ENCODE peak calls at places on chromosomes 7 and 10, in four cellular contexts. X is gastrocnemius medialis, R is Peyer's patch, I is uterus. N is an unnamed sample. For H3K36me3, the result is how much of the 10 kb centered on the place peaks cover.

GRCh38 chr7:70598976-70599375 is 533.0 kb upstream of the GALNT17 start:
- DNase-seq in X (no peak), R (no peak), I (no peak), N (no peak)

GRCh38 chr10:124588736-124589451 is 127.3 kb downstream of the LHPP start:
- DNase-seq in X (peak), R (peak), I (peak), N (no peak)

GRCh38 chr10:133224861-133225366 is 5.1 kb upstream of the UTF1 start:
- DNase-seq in X (no peak), R (no peak), I (peak), N (no peak)

GRCh38 chr10:61078542-61078941 is 134.6 kb upstream of the RHOBTB1 start:
- DNase-seq in X (no peak), R (no peak), I (no peak), N (no peak)

GRCh38 chr7:100680589-100681271 is 7.2 kb downstream of the GNB2 start:
- DNase-seq in X (no peak), R (peak), I (no peak), N (no peak)

GRCh38 chr10:127039435-127039834 is 134.2 kb downstream of the DOCK1 start:
- DNase-seq in X (no peak), R (no peak), I (no peak), N (no peak)

GRCh38 chr7:136976504-136977251 is 108.2 kb downstream of the CHRM2 start:
- DNase-seq in X (no peak), R (no peak), I (no peak), N (no peak)

GRCh38 chr7:16317406-16317805 is 103.9 kb downstream of the CRPPA start:
- DNase-seq in X (no peak), R (no peak), I (no peak), N (no peak)

GRCh38 chr10:134205-134742 is 981 bp upstream of the ZMYND11 start:
- DNase-seq in X (no peak), R (peak), I (no peak), N (no peak)

GRCh38 chr10:107701947-107702346 is 537.4 kb upstream of the SORCS1 start:
- DNase-seq in X (no peak), R (no peak), I (no peak), N (no peak)

GRCh38 chr10:75397571-75397921 is 4.0 kb downstream of the ZNF503 start:
- DNase-seq in X (no peak), R (no peak), I (peak), N (no peak)

GRCh38 chr10:114967071-114967470 is 29.1 kb downstream of the TRUB1 start:
- DNase-seq in X (no peak), R (no peak), I (no peak), N (no peak)

GRCh38 chr7:129845178-129845971 is 107.4 kb downstream of the UBE2H start:
- DNase-seq in X (no peak), R (no peak), I (no peak), N (no peak)

GRCh38 chr10:19892677-19893076 is 76.4 kb downstream of the PLXDC2 start:
- DNase-seq in X (no peak), R (no peak), I (no peak), N (no peak)

GRCh38 chr7:128005117-128005516 is 26.1 kb downstream of the LRRC4 start:
- DNase-seq in X (no peak), R (no peak), I (no peak), N (no peak)

GRCh38 chr7:129684777-129685176 is 73.3 kb downstream of the NRF1 start:
- DNase-seq in X (no peak), R (no peak), I (no peak), N (no peak)

GRCh38 chr10:87915406-87915805 is 52.0 kb downstream of the PTEN start:
- DNase-seq in X (no peak), R (no peak), I (no peak), N (no peak)

GRCh38 chr10:86652361-86653202 is 1.8 kb upstream of the OPN4 start:
- DNase-seq in X (no peak), R (peak), I (no peak), N (no peak)

GRCh38 chr10:123559066-123559822 is 106.9 kb upstream of the GPR26 start:
- DNase-seq in X (peak), R (peak), I (peak), N (no peak)

GRCh38 chr10:86301431-86301830 is 65.2 kb downstream of the GRID1 start:
- DNase-seq in X (no peak), R (no peak), I (no peak), N (no peak)

GRCh38 chr10:21496285-21497176 is 29.0 kb downstream of the SKIDA1 start:
- DNase-seq in X (no peak), R (peak), I (peak), N (no peak)

GRCh38 chr10:26797340-26797739 is 63.4 kb downstream of the ABI1 start:
- DNase-seq in X (no peak), R (no peak), I (no peak), N (no peak)

GRCh38 chr7:6035686-6036085 is 4.5 kb downstream of the ANKRD61 start:
- DNase-seq in X (no peak), R (no peak), I (no peak), N (no peak)

GRCh38 chr10:96719850-96720421 is 378 bp downstream of the PIK3AP1 start:
- DNase-seq in X (no peak), R (peak), I (peak), N (no peak)

GRCh38 chr10:86480571-86480970 is 41.0 kb downstream of the WAPL start:
- DNase-seq in X (no peak), R (no peak), I (no peak), N (no peak)

GRCh38 chr7:66015440-66016130 is 33.6 kb upstream of the GUSB start:
- DNase-seq in X (no peak), R (no peak), I (no peak), N (no peak)

GRCh38 chr7:99953649-99954048 is 22.2 kb downstream of the AZGP1 start:
- DNase-seq in X (peak), R (no peak), I (no peak), N (no peak)

GRCh38 chr10:123717336-123717735 is 51.2 kb downstream of the GPR26 start:
- DNase-seq in X (no peak), R (no peak), I (no peak), N (no peak)

GRCh38 chr10:118332247-118332646 is 9.9 kb downstream of the FAM204A start:
- DNase-seq in X (no peak), R (no peak), I (no peak), N (no peak)

GRCh38 chr7:37480642-37481041 is 32.0 kb upstream of the ELMO1 start:
- DNase-seq in X (no peak), R (no peak), I (no peak), N (no peak)

GRCh38 chr10:33136781-33137180 is 178.8 kb upstream of the ITGB1 start:
- DNase-seq in X (no peak), R (no peak), I (no peak), N (no peak)

GRCh38 chr7:28062197-28062988 is 118.2 kb downstream of the JAZF1 start:
- DNase-seq in X (peak), R (peak), I (peak), N (no peak)

GRCh38 chr10:59970396-59971368 is 64.3 kb upstream of the CCDC6 start:
- DNase-seq in X (no peak), R (no peak), I (no peak), N (no peak)
- H3K4me3 ChIP-seq in X (no peak), R (no peak), I (no peak), N (no peak)

DNA sequence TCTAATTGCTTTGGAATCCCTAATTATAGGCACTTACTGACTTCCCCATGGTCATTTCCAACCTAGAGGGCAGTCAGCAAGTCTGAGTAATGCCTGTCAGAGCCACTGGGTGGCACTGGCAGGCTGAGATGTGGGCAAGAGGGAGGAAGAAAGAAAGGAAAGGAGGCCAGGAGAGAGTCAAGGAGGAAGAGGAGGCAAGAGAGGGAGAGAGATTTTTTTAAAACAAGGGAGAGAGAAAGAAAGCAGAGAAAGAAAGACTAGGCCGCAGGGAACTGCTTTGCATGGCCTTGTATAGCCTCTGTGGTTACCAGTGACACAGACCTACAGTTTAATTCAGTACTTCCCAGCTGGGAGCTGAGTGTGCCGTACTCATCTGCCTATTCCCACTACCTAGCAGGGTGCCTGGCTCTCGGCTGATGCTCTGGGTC is 210.4 kb upstream of the ADO start:
- DNase-seq in X (peak), R (peak), I (peak), N (no peak)
- TF ChIP-seq CTCF in X (peak), R (peak), I (peak), N (peak)

GRCh38 chr7:130882396-130882795 is 148.4 kb upstream of the KLF14 start:
- DNase-seq in X (no peak), R (no peak), I (no peak), N (no peak)
- H3K36me3 ChIP-seq in X (under half), R (under half), I (under half), N (under half)

DNA sequence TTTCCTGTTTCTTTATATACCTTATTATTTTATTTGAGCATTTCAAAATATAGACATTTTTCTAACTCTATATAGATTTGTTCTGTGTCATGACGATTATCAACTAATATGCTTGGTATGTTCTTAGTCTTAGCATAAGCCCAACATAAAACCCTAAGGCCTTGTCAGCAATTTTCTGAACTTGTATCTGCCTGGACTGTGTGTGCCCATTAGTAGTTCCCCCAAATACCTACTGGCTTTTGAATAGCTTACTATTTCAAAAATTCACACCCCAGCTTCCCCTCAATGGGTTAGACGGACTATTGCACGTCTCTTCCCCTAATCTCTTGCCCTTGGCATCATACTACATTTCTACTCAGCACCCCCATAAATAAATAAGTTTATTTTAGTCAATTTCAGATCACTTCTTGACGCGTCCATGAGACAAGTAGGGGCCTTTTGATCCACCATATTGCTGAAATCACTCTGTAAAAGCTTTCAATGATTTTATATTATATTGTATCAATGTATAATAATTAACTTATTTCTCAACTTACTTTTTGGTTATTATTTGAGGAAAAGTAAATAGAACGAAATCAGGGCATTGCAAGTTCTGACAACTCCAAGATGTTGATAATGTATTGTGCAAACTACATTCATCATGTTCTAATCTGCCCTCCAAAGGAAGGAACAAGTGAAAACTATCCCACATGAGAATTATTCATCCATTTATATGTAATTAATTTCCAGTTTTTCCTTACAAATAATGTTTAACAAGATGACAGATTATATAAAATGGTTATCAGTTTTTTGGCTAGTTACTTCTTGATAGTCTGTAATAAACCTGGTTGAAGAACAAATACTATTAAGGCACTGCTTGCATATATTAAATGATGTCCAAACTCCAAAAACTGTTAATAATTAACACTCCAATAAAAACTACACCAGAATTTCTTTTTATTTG is 1.1 kb upstream of the AKR1C3 start:
- DNase-seq in X (no peak), R (no peak), I (no peak), N (no peak)
- H3K4me3 ChIP-seq in X (no peak), R (no peak), I (no peak), N (no peak)

GRCh38 chr7:94145602-94146001 is 141.4 kb upstream of the BET1 start:
- DNase-seq in X (no peak), R (no peak), I (no peak), N (no peak)

GRCh38 chr7:94146408-94146807 is 142.3 kb upstream of the BET1 start:
- DNase-seq in X (no peak), R (no peak), I (no peak), N (no peak)

GRCh38 chr7:94154858-94155257 is 150.7 kb upstream of the BET1 start:
- DNase-seq in X (no peak), R (no peak), I (no peak), N (no peak)

GRCh38 chr7:94154182-94154581 is 150.0 kb upstream of the BET1 start:
- DNase-seq in X (no peak), R (no peak), I (no peak), N (no peak)

DNA sequence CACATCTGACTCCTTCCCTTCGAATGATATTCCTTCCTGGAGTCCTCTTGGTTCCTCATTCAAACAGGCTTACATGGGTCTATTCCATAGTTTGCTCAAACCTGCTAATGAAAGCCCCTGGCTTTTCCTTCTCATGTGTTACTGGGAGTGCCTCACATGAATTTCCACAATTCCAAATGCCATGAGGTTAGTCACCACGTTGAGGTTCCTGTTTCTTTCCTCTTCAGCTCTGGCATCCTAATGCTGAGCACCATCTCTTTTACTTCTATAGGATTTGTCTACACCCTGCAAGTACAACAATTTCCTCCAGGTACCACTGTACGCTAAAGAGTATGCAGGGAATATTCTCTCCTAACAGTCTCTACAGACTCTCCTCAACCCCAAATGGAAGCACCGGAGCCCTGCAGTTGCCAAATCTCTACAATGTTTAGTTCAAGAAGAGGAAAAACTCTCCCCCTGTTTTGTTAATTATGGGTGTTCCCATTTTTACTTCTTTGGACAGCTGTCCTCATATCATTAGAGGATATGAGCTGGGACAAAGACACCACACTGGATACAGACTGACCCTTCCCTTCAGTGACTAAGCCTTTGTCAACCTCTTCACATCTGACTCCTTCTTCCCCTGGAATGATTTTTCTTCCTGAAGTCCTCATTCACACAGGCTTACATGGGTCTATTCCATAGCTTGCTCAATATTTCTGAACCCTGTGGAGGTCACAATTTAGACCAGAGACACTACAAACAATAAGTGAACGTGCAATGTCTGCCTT is 145.8 kb upstream of the BET1 start:
- DNase-seq in X (no peak), R (no peak), I (no peak), N (no peak)
- TF ChIP-seq CTCF in X (no peak), R (no peak), I (no peak), N (no peak)

GRCh38 chr10:71282323-71282680 is 36.8 kb upstream of the SLC29A3 start:
- DNase-seq in X (no peak), R (no peak), I (no peak), N (no peak)
- H3K36me3 ChIP-seq in X (under half), R (under half), I (under half), N (under half)

GRCh38 chr7:155466814-155467675 is 9.1 kb downstream of the EN2 start:
- DNase-seq in X (no peak), R (peak), I (no peak), N (no peak)
- H3K4me3 ChIP-seq in X (peak), R (peak), I (no peak), N (peak)

GRCh38 chr10:80382989-80383388 is 25.4 kb upstream of the PRXL2A start:
- DNase-seq in X (no peak), R (no peak), I (peak), N (no peak)
- TF ChIP-seq CTCF in X (peak), R (peak), I (peak), N (peak)

DNA sequence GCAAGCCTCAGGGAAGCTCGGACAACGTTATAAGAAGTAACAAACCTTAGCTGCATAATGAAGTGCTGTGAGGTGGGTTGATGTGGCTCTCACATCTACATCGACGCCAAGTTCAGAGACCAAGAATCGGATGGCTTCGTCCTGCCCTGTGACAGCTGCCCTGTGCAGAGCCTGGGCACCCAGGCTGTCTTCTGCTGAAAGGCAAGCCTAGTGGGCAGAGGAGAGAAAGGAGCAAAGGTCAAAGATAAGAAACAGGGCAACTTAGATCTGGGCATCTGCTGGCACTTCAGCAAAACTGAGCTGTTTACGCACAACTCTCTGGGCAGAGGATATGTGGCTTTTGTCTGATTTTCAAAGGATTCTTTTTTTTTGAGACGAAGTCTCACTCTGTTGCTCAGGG is 6.7 kb downstream of the ANKRD16 start:
- DNase-seq in X (no peak), R (peak), I (no peak), N (no peak)
- H3K36me3 ChIP-seq in X (under half), R (under half), I (under half), N (under half)

N was measured in thoracic aorta.